ENCODE peak calls at places on chromosomes 13 and 19, in seven cellular contexts. K, S, Y, O, G, N and W are unnamed samples.

GRCh38 chr13:103537616-103538015 is 471.4 kb upstream of the SLC10A2 start:
- DNase-seq in N (no peak), S (no peak), K (no peak), O (no peak), Y (no peak), G (no peak), W (no peak)

GRCh38 chr19:16456652-16457194 is 15.0 kb downstream of the EPS15L1 start:
- DNase-seq in S (no peak), K (no peak), Y (no peak), O (no peak), N (peak), G (no peak), W (no peak)

GRCh38 chr13:44815507-44816074 is 173.7 kb downstream of the NUFIP1 start:
- DNase-seq in K (no peak), O (no peak), N (peak), G (no peak), S (peak), Y (peak), W (no peak)

GRCh38 chr13:21033866-21034601 is 27.4 kb downstream of the LATS2 start:
- DNase-seq in O (no peak), Y (peak), K (no peak), S (no peak), G (no peak), N (peak), W (no peak)

GRCh38 chr19:48480476-48481190 is 11.5 kb downstream of the CYTH2 start:
- DNase-seq in G (no peak), Y (no peak), K (peak), S (no peak), N (no peak), O (peak), W (peak)

GRCh38 chr19:47593860-47594259 is 15.1 kb upstream of the BICRA start:
- DNase-seq in K (no peak), O (no peak), G (no peak), N (no peak), Y (no peak), S (no peak), W (no peak)

GRCh38 chr13:39959497-39959896 is 304.0 kb downstream of the COG6 start:
- DNase-seq in G (no peak), O (peak), S (no peak), N (no peak), Y (no peak), K (no peak), W (no peak)

GRCh38 chr13:94608586-94608985 is 6.9 kb downstream of the GPR180 start:
- DNase-seq in Y (no peak), S (no peak), O (no peak), N (no peak), K (no peak), G (no peak), W (no peak)

GRCh38 chr13:20461481-20461859 is 64.2 kb downstream of the CRYL1 start:
- DNase-seq in N (peak), K (no peak), G (no peak), S (no peak), Y (peak), O (no peak), W (no peak)

GRCh38 chr19:927044-927706 is 1.3 kb downstream of the ARID3A start:
- DNase-seq in G (peak), K (no peak), Y (no peak), N (no peak), O (no peak), S (peak), W (no peak)

GRCh38 chr19:925087-925911 is 536 bp upstream of the ARID3A start:
- DNase-seq in K (peak), Y (peak), O (peak), N (peak), G (peak), S (peak), W (peak)

GRCh38 chr19:927707-928401 is 2.0 kb downstream of the ARID3A start:
- DNase-seq in N (no peak), Y (no peak), O (no peak), K (no peak), G (no peak), S (no peak), W (no peak)

GRCh38 chr19:926595-927043 is 784 bp downstream of the ARID3A start:
- DNase-seq in G (no peak), N (no peak), K (no peak), S (peak), O (peak), Y (no peak), W (no peak)

DNA sequence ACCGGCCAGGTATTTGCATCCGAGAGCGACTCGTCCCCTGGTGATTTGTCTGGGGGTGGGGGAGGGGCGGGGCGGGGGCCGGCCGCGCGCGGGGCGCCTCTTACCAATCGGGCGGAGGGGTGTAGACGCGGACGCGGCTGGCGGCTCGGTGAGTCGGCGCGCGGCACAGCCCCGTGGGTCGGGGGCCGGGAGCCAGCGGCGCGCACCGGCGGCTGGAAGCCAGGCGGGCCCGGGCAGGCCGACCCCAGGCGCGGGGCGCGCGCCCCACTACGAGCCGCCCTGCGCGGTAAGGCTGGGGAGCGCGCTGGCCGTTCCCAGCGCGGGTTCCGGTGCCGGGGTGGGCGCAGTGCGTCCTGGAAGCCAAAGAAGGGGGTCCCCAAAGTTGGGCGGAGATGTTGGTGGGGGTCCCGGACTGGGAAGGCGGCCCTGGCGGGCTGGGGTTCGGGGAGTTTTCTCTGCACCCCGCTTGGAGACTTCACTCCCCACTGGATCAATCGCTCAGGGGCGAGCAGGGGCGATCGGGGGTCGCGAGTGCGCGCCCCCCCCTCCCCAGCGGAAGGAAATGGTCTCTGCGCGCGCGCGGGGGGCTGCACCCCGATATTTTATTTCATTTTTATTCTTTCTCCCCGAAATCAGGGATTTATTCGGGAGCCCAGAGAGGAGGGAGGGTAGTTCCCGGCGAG is at the start of gene ARID3A:
- DNase-seq in Y (peak), O (peak), S (peak), K (no peak), G (peak), N (peak), W (no peak)
- H3K27ac ChIP-seq in Y (peak), O (peak), S (peak), K (peak), G (peak), N (peak), W (peak)

GRCh38 chr13:69959041-69959440 is 148.6 kb upstream of the ATXN8OS start:
- DNase-seq in K (no peak), O (no peak), G (no peak), N (no peak), Y (no peak), S (no peak), W (no peak)
- H3K27ac ChIP-seq in K (no peak), O (no peak), G (no peak), N (no peak), Y (no peak), S (no peak), W (no peak)

GRCh38 chr19:4053423-4054324 is 13.0 kb downstream of the ZBTB7A start:
- DNase-seq in G (no peak), S (no peak), O (no peak), K (no peak), Y (no peak), N (no peak), W (no peak)
- H3K27ac ChIP-seq in G (no peak), S (no peak), O (no peak), K (no peak), Y (no peak), N (no peak), W (peak)

DNA sequence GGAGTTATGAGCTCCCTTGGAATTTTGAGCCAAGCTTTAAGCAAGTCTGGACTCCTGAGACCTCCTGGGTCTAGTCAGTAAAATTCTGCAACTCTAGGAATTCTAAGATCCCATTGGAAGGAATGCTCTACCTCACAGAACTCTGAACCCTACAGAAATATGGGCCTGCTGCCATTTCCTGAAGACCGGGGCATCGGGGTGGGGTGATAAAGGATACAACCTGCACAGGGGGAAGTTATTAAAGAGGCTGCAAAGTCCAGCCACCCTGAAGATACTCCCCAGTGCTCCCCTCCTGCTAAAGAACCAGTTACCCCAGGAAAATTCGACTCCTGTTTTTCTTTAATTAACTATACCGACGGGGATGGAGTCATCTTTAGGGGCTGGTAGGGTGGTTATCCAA is 2.4 kb upstream of the PPP1R37 start:
- DNase-seq in N (no peak), K (no peak), G (no peak), O (no peak), Y (no peak), S (no peak), W (no peak)
- H3K27ac ChIP-seq in N (peak), K (no peak), G (peak), O (no peak), Y (no peak), S (peak), W (peak)

DNA sequence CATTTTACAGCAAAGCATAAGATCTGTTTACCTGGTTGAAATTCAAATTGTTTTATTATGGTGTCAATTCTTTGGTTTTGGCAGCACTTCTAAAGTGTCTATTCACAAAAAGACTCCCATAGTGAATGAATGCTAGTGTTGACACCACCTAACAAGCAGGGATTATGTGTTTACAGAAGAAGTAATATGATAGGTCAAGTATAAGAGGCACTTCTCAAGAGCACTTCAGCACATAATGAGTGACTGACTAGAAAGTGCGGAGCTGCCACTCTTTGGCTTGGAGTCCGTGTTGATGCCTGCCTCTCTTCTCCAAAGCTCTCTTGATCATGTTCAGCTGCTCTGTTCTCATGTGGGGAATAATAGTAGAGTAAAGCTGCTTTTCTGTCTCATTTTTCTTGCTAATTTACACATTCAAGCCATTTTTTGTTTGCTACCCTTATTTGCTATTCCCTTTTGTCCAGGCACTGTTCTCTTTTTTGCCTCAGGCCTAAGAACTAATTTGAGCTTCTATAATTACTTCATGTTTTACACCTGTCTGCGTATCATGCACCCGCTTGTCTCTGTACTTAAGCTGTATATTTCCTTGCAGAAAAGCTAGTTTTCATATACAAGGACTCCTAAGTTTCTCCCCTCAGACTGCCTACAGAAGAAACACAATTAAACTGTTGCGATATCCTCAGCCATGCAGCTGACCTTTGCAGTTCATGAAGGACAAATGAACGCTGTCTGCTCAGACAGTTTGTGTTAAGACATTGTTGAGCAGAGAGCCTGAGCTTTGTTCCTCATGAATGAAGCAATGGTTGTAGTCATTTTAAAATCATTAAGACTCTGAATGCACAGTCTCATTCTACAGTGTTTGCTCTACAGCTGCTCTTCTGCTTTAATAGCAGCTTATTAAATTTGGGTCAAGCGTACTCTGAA is 22.9 kb upstream of the MAB21L1 start:
- DNase-seq in S (peak), K (no peak), O (no peak), G (no peak), Y (no peak), N (no peak), W (no peak)
- H3K27ac ChIP-seq in S (peak), K (no peak), O (no peak), G (no peak), Y (no peak), N (no peak), W (no peak)

GRCh38 chr13:28336193-28336657 is 158.7 kb downstream of the FLT1 start:
- DNase-seq in K (no peak), S (no peak), G (no peak), N (no peak), O (no peak), Y (no peak), W (no peak)

GRCh38 chr13:28339419-28339818 is 155.5 kb downstream of the FLT1 start:
- DNase-seq in N (no peak), Y (peak), K (no peak), O (no peak), G (no peak), S (no peak), W (no peak)

GRCh38 chr13:28338202-28338601 is 156.7 kb downstream of the FLT1 start:
- DNase-seq in N (no peak), Y (peak), S (no peak), O (no peak), G (no peak), K (no peak), W (no peak)

GRCh38 chr13:28338742-28339141 is 156.2 kb downstream of the FLT1 start:
- DNase-seq in O (no peak), K (no peak), Y (no peak), G (no peak), N (no peak), S (no peak), W (no peak)

GRCh38 chr13:28337196-28338045 is 157.5 kb downstream of the FLT1 start:
- DNase-seq in K (no peak), N (peak), O (no peak), G (no peak), Y (peak), S (no peak), W (no peak)
- H3K27ac ChIP-seq in K (no peak), N (no peak), O (no peak), G (no peak), Y (peak), S (no peak), W (no peak)

GRCh38 chr19:1514295-1514661 is 1.5 kb upstream of the ADAMTSL5 start:
- DNase-seq in K (no peak), S (no peak), O (no peak), N (no peak), Y (no peak), G (no peak), W (no peak)

GRCh38 chr19:1511318-1511988 is 1.4 kb downstream of the ADAMTSL5 start:
- DNase-seq in K (no peak), Y (no peak), O (no peak), G (no peak), S (no peak), N (no peak), W (no peak)

GRCh38 chr19:1513492-1514294 is 874 bp upstream of the ADAMTSL5 start:
- DNase-seq in S (peak), G (no peak), K (peak), O (peak), Y (no peak), N (peak), W (no peak)

GRCh38 chr19:1511989-1512338 is 855 bp downstream of the ADAMTSL5 start:
- DNase-seq in Y (no peak), G (no peak), O (peak), N (no peak), K (no peak), S (no peak), W (no peak)

DNA sequence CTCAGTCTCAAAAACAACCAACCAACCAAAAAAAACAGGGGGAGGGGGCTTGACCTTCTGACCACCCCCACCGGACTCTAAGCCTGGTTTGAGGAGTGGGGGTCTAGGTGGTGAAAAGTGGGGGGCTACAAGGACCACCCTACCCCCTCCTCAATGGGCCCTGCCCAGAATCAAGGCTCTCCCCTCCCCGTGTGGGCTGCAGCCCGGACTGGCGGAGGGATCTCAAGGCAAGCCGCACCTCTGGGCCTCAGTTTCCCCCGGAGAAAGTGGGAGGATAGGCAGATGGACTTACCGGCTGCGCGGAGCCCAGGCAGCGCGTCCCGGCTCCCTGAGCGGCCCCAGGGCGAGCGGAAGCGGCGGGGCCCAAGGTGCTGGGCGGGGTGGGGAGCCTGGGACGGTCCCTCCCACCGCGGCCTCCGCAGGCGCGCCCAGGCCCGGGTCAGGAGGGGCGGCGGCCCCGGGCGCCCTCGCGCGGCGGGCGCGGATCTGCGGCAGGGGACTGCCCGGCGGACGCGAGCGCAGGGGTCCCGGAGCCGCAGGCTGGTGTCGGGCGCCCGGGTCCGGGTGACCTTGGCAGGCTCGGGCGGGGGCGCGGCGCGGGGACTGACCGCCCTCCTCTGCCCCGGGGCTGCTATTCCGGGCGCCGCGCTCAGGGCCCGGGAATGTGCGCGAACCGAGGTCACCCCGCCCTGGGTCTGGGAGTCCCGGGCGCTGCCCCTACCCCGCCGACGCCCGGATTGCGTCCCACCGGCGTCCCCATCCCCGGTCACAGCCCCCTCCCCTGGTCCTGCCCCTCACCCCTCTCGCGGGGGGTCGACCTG is at the start of gene ADAMTSL5:
- DNase-seq in K (peak), Y (no peak), O (peak), G (no peak), N (peak), S (peak), W (no peak)
- H3K27ac ChIP-seq in K (no peak), Y (no peak), O (peak), G (peak), N (peak), S (no peak), W (no peak)

GRCh38 chr13:46111151-46111550 is 6.3 kb upstream of the CPB2 start:
- DNase-seq in N (no peak), O (no peak), K (no peak), G (no peak), S (no peak), Y (no peak), W (no peak)
- H3K27ac ChIP-seq in N (no peak), O (no peak), K (no peak), G (no peak), S (no peak), Y (no peak), W (no peak)

DNA sequence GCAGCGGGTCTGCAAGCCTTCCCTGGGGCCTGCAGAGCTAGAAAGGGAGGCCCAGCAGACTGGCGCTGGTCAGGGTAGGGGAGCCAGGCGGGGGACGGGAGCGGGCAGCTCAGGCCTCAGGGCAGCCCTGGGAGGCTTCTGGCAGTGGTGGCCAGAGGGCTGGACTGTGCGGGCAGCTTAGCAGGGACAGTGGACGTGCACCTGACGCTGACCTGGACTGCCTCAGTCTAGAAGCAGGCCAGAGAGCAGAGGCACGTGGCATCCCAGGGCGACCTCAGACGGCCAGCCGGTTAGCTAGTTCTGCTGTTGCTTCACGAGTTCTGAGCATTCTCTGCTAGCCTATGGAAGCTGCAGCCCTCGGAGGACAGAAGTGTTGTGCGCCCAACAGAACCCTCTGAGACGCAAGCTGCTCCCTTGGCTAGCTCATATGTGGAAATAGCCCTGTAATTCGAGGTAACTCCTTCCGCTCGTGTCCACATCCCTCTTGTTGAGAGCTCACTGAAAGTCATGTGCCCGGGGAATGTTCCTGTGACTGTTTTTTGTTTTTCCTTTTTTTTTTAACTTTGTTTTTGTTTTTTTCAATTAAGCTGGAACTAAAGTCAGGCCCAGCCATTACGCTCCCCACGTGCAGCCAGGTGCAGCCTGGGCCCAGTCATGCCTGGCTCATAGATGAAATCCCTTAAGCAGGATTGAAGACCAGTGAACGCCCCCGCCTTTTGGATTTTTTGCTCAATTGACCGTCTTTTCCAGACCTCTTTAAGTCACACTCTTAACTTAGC is 1.9 kb upstream of the FAM174C start:
- DNase-seq in G (no peak), S (no peak), Y (no peak), O (no peak), N (no peak), K (no peak), W (no peak)
- H3K27ac ChIP-seq in G (peak), S (peak), Y (no peak), O (peak), N (no peak), K (no peak), W (no peak)